ENCODE peak calls at places on chromosomes 2 and 18, in six cellular contexts. One of them, this sample, is unnamed.

GRCh38 chr2:240888890-240889573 is 6.9 kb downstream of the MAB21L4 start:
- DNase-seq in mammary epithelial cell: no peak
- DNase-seq in AG04449: no peak
- DNase-seq in A549: no peak
- DNase-seq in lower lobe of right lung: peak; percentile 30
- DNase-seq in adrenal gland: no peak
- DNase-seq in this sample: no peak

GRCh38 chr2:170217778-170218251 is 39.9 kb downstream of the MYO3B start:
- DNase-seq in AG04449: no peak
- DNase-seq in A549: no peak
- DNase-seq in adrenal gland: no peak
- DNase-seq in mammary epithelial cell: no peak
- DNase-seq in lower lobe of right lung: no peak
- DNase-seq in this sample: peak; percentile 56

GRCh38 chr18:56377161-56377560 is 261.2 kb downstream of the TXNL1 start:
- DNase-seq in adrenal gland: no peak
- DNase-seq in AG04449: no peak
- DNase-seq in lower lobe of right lung: no peak
- DNase-seq in A549: no peak
- DNase-seq in mammary epithelial cell: no peak
- DNase-seq in this sample: no peak

GRCh38 chr2:239884875-239885274 is 140.3 kb downstream of the NDUFA10 start:
- DNase-seq in lower lobe of right lung: no peak
- DNase-seq in A549: no peak
- DNase-seq in adrenal gland: no peak
- DNase-seq in AG04449: no peak
- DNase-seq in mammary epithelial cell: no peak
- DNase-seq in this sample: no peak

GRCh38 chr2:207879536-207879935 is 109.8 kb upstream of the FZD5 start:
- DNase-seq in A549: no peak
- DNase-seq in adrenal gland: no peak
- DNase-seq in AG04449: no peak
- DNase-seq in lower lobe of right lung: no peak
- DNase-seq in mammary epithelial cell: peak; percentile 4
- DNase-seq in this sample: no peak

GRCh38 chr2:217672472-217672871 is 330.3 kb downstream of the TNS1 start:
- DNase-seq in mammary epithelial cell: no peak
- DNase-seq in lower lobe of right lung: no peak
- DNase-seq in AG04449: no peak
- DNase-seq in adrenal gland: no peak
- DNase-seq in A549: no peak
- DNase-seq in this sample: no peak

GRCh38 chr2:26852405-26853348 is 4.7 kb downstream of the DPYSL5 start:
- DNase-seq in mammary epithelial cell: no peak
- DNase-seq in AG04449: no peak
- DNase-seq in lower lobe of right lung: no peak
- DNase-seq in adrenal gland: no peak
- DNase-seq in A549: no peak
- DNase-seq in this sample: no peak

GRCh38 chr2:60947056-60947455 is 65.7 kb downstream of the REL start:
- DNase-seq in adrenal gland: no peak
- DNase-seq in AG04449: no peak
- DNase-seq in A549: no peak
- DNase-seq in lower lobe of right lung: no peak
- DNase-seq in mammary epithelial cell: no peak
- DNase-seq in this sample: peak; percentile 6

GRCh38 chr18:62425465-62426190 is 97.2 kb upstream of the ZCCHC2 start:
- DNase-seq in A549: peak; percentile 34
- DNase-seq in AG04449: peak; percentile 88
- DNase-seq in mammary epithelial cell: peak; percentile 93
- DNase-seq in adrenal gland: peak; percentile 95
- DNase-seq in lower lobe of right lung: peak; percentile 66
- DNase-seq in this sample: peak; percentile 99

GRCh38 chr2:144261336-144261735 is 258.6 kb downstream of the ZEB2 start:
- DNase-seq in AG04449: no peak
- DNase-seq in adrenal gland: no peak
- DNase-seq in A549: no peak
- DNase-seq in mammary epithelial cell: peak; percentile 9
- DNase-seq in lower lobe of right lung: no peak
- DNase-seq in this sample: no peak

GRCh38 chr2:168054657-168055056 is 192.7 kb downstream of the STK39 start:
- DNase-seq in AG04449: no peak
- DNase-seq in mammary epithelial cell: no peak
- DNase-seq in A549: no peak
- DNase-seq in adrenal gland: no peak
- DNase-seq in lower lobe of right lung: no peak
- DNase-seq in this sample: no peak

GRCh38 chr2:168049609-168050008 is 197.8 kb downstream of the STK39 start:
- DNase-seq in lower lobe of right lung: no peak
- DNase-seq in A549: no peak
- DNase-seq in AG04449: no peak
- DNase-seq in mammary epithelial cell: no peak
- DNase-seq in adrenal gland: no peak
- DNase-seq in this sample: no peak

GRCh38 chr2:168056242-168056641 is 191.2 kb downstream of the STK39 start:
- DNase-seq in mammary epithelial cell: no peak
- DNase-seq in lower lobe of right lung: no peak
- DNase-seq in A549: no peak
- DNase-seq in adrenal gland: no peak
- DNase-seq in AG04449: no peak
- DNase-seq in this sample: no peak

GRCh38 chr2:168050377-168050776 is 197.0 kb downstream of the STK39 start:
- DNase-seq in mammary epithelial cell: no peak
- DNase-seq in A549: no peak
- DNase-seq in lower lobe of right lung: no peak
- DNase-seq in adrenal gland: no peak
- DNase-seq in AG04449: no peak
- DNase-seq in this sample: no peak

DNA sequence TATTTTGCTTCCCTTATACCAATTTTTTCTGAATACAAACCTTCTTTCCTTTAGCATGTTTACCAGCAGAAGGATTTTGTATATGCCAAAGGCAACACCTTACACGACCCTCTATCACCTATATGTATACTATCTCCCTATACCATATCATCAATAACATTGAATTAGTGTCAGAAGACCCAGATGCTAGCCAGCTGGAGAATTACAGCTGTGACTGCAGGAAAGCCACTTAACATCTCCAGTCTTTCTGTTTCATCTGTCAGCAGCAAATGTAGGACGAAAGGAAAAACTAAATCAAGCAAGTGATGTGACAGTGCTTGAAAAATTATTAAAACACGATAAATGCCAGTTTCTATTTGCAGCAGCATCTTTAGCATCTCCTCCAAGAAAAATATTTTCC is 193.7 kb downstream of the STK39 start:
- DNase-seq in A549: no peak
- DNase-seq in lower lobe of right lung: no peak
- DNase-seq in mammary epithelial cell: no peak
- DNase-seq in adrenal gland: no peak
- DNase-seq in AG04449: no peak
- DNase-seq in this sample: no peak
- TF ChIP-seq CTCF in A549: no peak
- TF ChIP-seq CTCF in lower lobe of right lung: no peak
- TF ChIP-seq CTCF in mammary epithelial cell: no peak
- TF ChIP-seq CTCF in adrenal gland: no peak
- TF ChIP-seq CTCF in AG04449: no peak
- TF ChIP-seq CTCF in this sample: no peak

GRCh38 chr2:43676322-43677050 is at the start of gene C1GALT1C1L:
- DNase-seq in mammary epithelial cell: peak; percentile 40
- DNase-seq in A549: peak; percentile 43
- DNase-seq in adrenal gland: peak; percentile 70
- DNase-seq in lower lobe of right lung: peak; percentile 63
- DNase-seq in AG04449: peak; percentile 7
- DNase-seq in this sample: peak; percentile 41
- H3K4me3 ChIP-seq in mammary epithelial cell: peak within 1 kb of the TSS; percentile 41
- H3K4me3 ChIP-seq in A549: peak within 1 kb of the TSS; percentile 55
- H3K4me3 ChIP-seq in adrenal gland: peak within 1 kb of the TSS; percentile 61
- H3K4me3 ChIP-seq in lower lobe of right lung: peak within 1 kb of the TSS; percentile 50
- H3K4me3 ChIP-seq in AG04449: peak within 1 kb of the TSS; percentile 52
- H3K4me3 ChIP-seq in this sample: peak within 1 kb of the TSS; percentile 58

DNA sequence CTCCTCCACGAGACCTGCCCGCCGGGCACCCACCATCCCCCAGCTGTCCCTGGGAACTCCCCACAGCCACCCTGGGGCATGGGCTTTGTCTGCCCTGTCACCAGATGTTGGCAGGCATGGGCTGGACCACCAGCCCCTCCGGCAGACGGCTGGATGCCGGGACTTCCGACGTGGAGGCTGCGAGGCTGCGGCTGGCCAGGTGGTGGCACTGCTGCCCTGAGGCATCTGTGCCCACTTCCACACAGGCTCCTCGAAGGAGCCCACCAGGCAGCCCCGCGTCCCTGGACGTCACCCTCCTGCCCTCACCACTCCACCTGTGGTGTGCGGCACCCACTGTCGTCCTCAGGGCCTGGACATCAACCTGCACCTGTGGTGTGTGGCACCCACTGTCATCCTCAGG is 319.9 kb upstream of the SALL3 start:
- DNase-seq in A549: no peak
- DNase-seq in lower lobe of right lung: no peak
- DNase-seq in AG04449: no peak
- DNase-seq in mammary epithelial cell: no peak
- DNase-seq in adrenal gland: no peak
- DNase-seq in this sample: no peak
- TF ChIP-seq CTCF in A549: no peak
- TF ChIP-seq CTCF in lower lobe of right lung: peak; percentile 55
- TF ChIP-seq CTCF in AG04449: no peak
- TF ChIP-seq CTCF in mammary epithelial cell: no peak
- TF ChIP-seq CTCF in adrenal gland: no peak
- TF ChIP-seq CTCF in this sample: no peak

DNA sequence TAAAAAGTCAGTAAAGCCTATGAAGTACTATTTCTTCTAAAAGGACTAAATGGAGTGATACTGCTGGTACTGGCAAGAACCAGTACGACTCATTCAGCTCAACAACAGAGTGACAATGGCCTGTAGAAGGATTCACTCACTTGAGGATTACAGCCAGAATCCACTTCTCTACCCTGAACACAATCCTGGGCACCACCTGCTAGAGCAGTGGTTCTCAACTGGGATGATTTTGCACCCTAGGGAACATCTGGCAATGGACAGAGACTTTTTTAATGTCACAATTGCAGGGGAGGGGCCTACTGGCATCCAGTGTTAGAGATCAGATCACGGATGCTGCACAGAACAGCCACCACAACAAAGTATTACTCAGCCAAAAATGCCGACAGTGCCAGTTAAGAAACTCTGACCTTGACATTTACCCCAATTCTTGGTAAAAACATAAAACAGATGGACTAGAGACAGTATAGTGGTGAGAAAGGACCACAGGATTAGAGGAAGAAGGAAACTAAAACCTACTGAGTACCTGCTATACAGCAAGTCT is 5.0 kb downstream of the SPIRE1 start:
- DNase-seq in A549: no peak
- DNase-seq in AG04449: no peak
- DNase-seq in mammary epithelial cell: peak; percentile 11
- DNase-seq in lower lobe of right lung: no peak
- DNase-seq in adrenal gland: peak; percentile 80
- DNase-seq in this sample: peak; percentile 71
- H3K4me3 ChIP-seq in A549: no peak overlapping the region
- H3K4me3 ChIP-seq in AG04449: no peak overlapping the region
- H3K4me3 ChIP-seq in mammary epithelial cell: no peak overlapping the region
- H3K4me3 ChIP-seq in lower lobe of right lung: no peak overlapping the region
- H3K4me3 ChIP-seq in adrenal gland: peak overlapping the region; percentile 37
- H3K4me3 ChIP-seq in this sample: no peak overlapping the region

DNA sequence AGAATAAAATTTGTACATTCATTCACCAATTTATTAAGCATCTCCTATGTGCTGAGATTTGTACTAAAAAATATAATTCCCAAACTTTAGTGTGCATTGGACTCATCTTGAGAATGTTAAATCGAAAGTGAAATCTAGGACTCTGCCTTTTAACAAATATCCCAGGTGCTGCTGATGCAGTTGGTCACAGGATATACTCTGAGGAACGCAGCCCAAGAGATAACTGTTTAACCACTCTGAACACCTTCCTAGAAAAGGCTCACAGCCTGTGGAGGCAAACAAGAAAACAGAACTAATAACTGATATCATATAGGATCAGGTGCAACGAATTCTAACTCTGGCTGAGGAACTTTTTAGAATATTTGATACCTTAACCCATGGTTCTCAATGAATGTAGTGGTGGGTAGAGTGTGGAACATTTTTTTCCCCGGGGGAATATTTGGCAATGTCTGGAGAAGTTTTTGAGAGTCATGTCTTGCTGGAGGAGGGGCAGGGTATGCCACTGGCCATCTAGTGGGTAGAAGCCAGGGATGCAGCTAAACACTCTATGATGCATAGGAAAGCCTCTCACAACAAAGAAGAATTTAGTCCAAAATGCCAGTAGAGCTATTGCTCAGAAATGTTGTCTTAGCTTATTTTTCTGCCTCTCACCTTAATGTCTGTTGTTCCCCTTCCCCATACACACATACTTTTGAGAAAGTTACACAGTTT is 96.5 kb downstream of the EHBP1 start:
- DNase-seq in AG04449: no peak
- DNase-seq in adrenal gland: no peak
- DNase-seq in lower lobe of right lung: no peak
- DNase-seq in A549: peak; percentile 48
- DNase-seq in mammary epithelial cell: no peak
- DNase-seq in this sample: peak; percentile 40
- TF ChIP-seq CTCF in AG04449: peak; percentile 12
- TF ChIP-seq CTCF in adrenal gland: no peak
- TF ChIP-seq CTCF in lower lobe of right lung: no peak
- TF ChIP-seq CTCF in A549: peak; percentile 38
- TF ChIP-seq CTCF in mammary epithelial cell: peak; percentile 40
- TF ChIP-seq CTCF in this sample: peak; percentile 21

GRCh38 chr18:12423820-12424219 is 16.1 kb downstream of the PRELID3A start:
- DNase-seq in A549: no peak
- DNase-seq in lower lobe of right lung: no peak
- DNase-seq in AG04449: no peak
- DNase-seq in mammary epithelial cell: no peak
- DNase-seq in adrenal gland: no peak
- DNase-seq in this sample: no peak

GRCh38 chr18:12421732-12422131 is 14.0 kb downstream of the PRELID3A start:
- DNase-seq in mammary epithelial cell: no peak
- DNase-seq in A549: no peak
- DNase-seq in adrenal gland: no peak
- DNase-seq in lower lobe of right lung: no peak
- DNase-seq in AG04449: no peak
- DNase-seq in this sample: no peak

GRCh38 chr18:12422936-12423335 is 15.2 kb downstream of the PRELID3A start:
- DNase-seq in adrenal gland: no peak
- DNase-seq in A549: no peak
- DNase-seq in AG04449: no peak
- DNase-seq in lower lobe of right lung: no peak
- DNase-seq in mammary epithelial cell: no peak
- DNase-seq in this sample: no peak

GRCh38 chr18:12423393-12423792 is 15.7 kb downstream of the PRELID3A start:
- DNase-seq in mammary epithelial cell: no peak
- DNase-seq in adrenal gland: no peak
- DNase-seq in A549: no peak
- DNase-seq in AG04449: no peak
- DNase-seq in lower lobe of right lung: no peak
- DNase-seq in this sample: no peak

GRCh38 chr18:12420831-12421421 is 13.2 kb downstream of the PRELID3A start:
- DNase-seq in adrenal gland: no peak
- DNase-seq in A549: no peak
- DNase-seq in mammary epithelial cell: no peak
- DNase-seq in lower lobe of right lung: no peak
- DNase-seq in AG04449: no peak
- DNase-seq in this sample: no peak
- H3K4me3 ChIP-seq in adrenal gland: peak overlapping the region; percentile 61
- H3K4me3 ChIP-seq in A549: no peak overlapping the region
- H3K4me3 ChIP-seq in mammary epithelial cell: no peak overlapping the region
- H3K4me3 ChIP-seq in lower lobe of right lung: no peak overlapping the region
- H3K4me3 ChIP-seq in AG04449: peak overlapping the region; percentile 32
- H3K4me3 ChIP-seq in this sample: no peak overlapping the region

GRCh38 chr18:44968336-44968735 is 287.6 kb downstream of the SETBP1 start:
- DNase-seq in AG04449: no peak
- DNase-seq in A549: no peak
- DNase-seq in lower lobe of right lung: no peak
- DNase-seq in mammary epithelial cell: no peak
- DNase-seq in adrenal gland: no peak
- DNase-seq in this sample: no peak
- TF ChIP-seq CTCF in AG04449: no peak
- TF ChIP-seq CTCF in A549: no peak
- TF ChIP-seq CTCF in lower lobe of right lung: no peak
- TF ChIP-seq CTCF in mammary epithelial cell: no peak
- TF ChIP-seq CTCF in adrenal gland: no peak
- TF ChIP-seq CTCF in this sample: no peak

This sample was measured in cardiac fibroblast.